ENCODE peak calls at places on chromosome 10, in nine cellular contexts. P is mucosa of descending colon, W is ovary, H is GM12865, Z is fibroblast of mammary gland, C is BJ, V is bronchial epithelial cell, R is lower leg skin, I is transverse colon. O is an unnamed sample.
A peak's percentile ranks its signal among the peaks of the same experiment; 100 is the strongest.

GRCh38 chr10:114042895-114043531 is 653 bp upstream of the ADRB1 start:
- DNase-seq in H (peak; percentile 59), Z (no peak), C (no peak), W (no peak), P (peak; percentile 40), V (peak; percentile 25), R (no peak), I (peak; percentile 21), O (peak; percentile 42)

GRCh38 chr10:11119843-11120242 is 102.2 kb downstream of the CELF2 start:
- DNase-seq in P (no peak), I (no peak), H (no peak), R (no peak), V (no peak), Z (no peak), W (no peak), C (no peak), O (no peak)

GRCh38 chr10:78942006-78942405 is 126.8 kb upstream of the ZMIZ1 start:
- DNase-seq in P (no peak), H (no peak), W (no peak), R (no peak), I (no peak), Z (no peak), C (no peak), V (no peak), O (no peak)

GRCh38 chr10:113970641-113971040 is 73.0 kb upstream of the ADRB1 start:
- DNase-seq in Z (no peak), R (no peak), C (no peak), P (no peak), I (no peak), W (no peak), V (no peak), H (no peak), O (no peak)

GRCh38 chr10:119602241-119603095 is 5.7 kb upstream of the TIAL1 start:
- DNase-seq in H (peak; percentile 45), I (peak; percentile 37), V (peak; percentile 41), W (no peak), Z (peak; percentile 25), R (no peak), P (peak; percentile 57), C (no peak), O (peak; percentile 56)

GRCh38 chr10:125146791-125147604 is 13.4 kb downstream of the CTBP2 start:
- DNase-seq in P (no peak), V (peak; percentile 86), C (no peak), H (no peak), Z (peak; percentile 50), I (no peak), W (no peak), R (no peak), O (peak; percentile 83)

GRCh38 chr10:79063071-79063491 is 5.7 kb upstream of the ZMIZ1 start:
- DNase-seq in P (peak; percentile 7), C (no peak), W (no peak), R (no peak), V (no peak), H (no peak), Z (no peak), I (peak; percentile 8), O (no peak)

GRCh38 chr10:5502903-5503835 is 3.8 kb upstream of the CALML5 start:
- DNase-seq in Z (no peak), W (no peak), V (peak; percentile 82), P (peak; percentile 85), I (peak; percentile 76), H (no peak), C (no peak), R (peak; percentile 68), O (peak; percentile 93)

GRCh38 chr10:85946713-85947326 is 419.8 kb downstream of the GRID1 start:
- DNase-seq in H (peak; percentile 84), W (no peak), P (no peak), I (no peak), Z (no peak), V (no peak), C (no peak), R (no peak), O (no peak)

GRCh38 chr10:36271631-36272340 is 629.7 kb upstream of the FZD8 start:
- DNase-seq in I (no peak), V (peak; percentile 81), C (no peak), Z (peak; percentile 24), P (no peak), H (no peak), R (no peak), W (no peak), O (peak; percentile 89)

GRCh38 chr10:62540389-62540788 is 166.2 kb downstream of the ZNF365 start:
- DNase-seq in I (no peak), W (no peak), R (no peak), Z (no peak), C (no peak), H (peak; percentile 14), V (no peak), P (no peak), O (no peak)

GRCh38 chr10:69101451-69102095 is 13.7 kb downstream of the SRGN start:
- DNase-seq in I (no peak), V (no peak), P (no peak), H (no peak), C (no peak), W (no peak), Z (peak; percentile 80), R (no peak), O (peak; percentile 17)

GRCh38 chr10:114367676-114368391 is 36.5 kb downstream of the AFAP1L2 start:
- DNase-seq in I (no peak), V (peak; percentile 59), P (no peak), R (no peak), Z (no peak), H (no peak), W (peak; percentile 59), C (no peak), O (peak; percentile 20)

GRCh38 chr10:42421812-42422211 is 216.6 kb downstream of the ZNF33B start:
- DNase-seq in I (no peak), V (no peak), H (no peak), Z (no peak), R (no peak), W (no peak), C (no peak), P (no peak), O (no peak)

GRCh38 chr10:3727268-3727667 is 57.7 kb downstream of the KLF6 start:
- DNase-seq in P (no peak), Z (no peak), H (no peak), C (no peak), I (no peak), W (no peak), V (no peak), R (no peak), O (no peak)

GRCh38 chr10:106189254-106189653 is 975.3 kb downstream of the SORCS1 start:
- DNase-seq in C (no peak), H (peak; percentile 57), P (peak; percentile 37), Z (peak; percentile 44), V (peak; percentile 51), W (no peak), R (no peak), I (no peak), O (peak; percentile 69)

GRCh38 chr10:102658802-102659201 is 14.5 kb downstream of the TRIM8 start:
- DNase-seq in I (no peak), H (no peak), P (no peak), R (no peak), C (no peak), W (no peak), Z (no peak), V (no peak), O (no peak)

GRCh38 chr10:80422221-80422536 is 13.8 kb downstream of the PRXL2A start:
- DNase-seq in R (no peak), V (no peak), C (no peak), Z (no peak), H (no peak), I (no peak), W (no peak), P (no peak), O (no peak)
- H3K4me3 ChIP-seq in R (no peak overlapping the region), V (no peak overlapping the region), C (no peak overlapping the region), Z (no peak overlapping the region), H (no peak overlapping the region), I (no peak overlapping the region), W (no peak overlapping the region), P (no peak overlapping the region), O (no peak overlapping the region)

DNA sequence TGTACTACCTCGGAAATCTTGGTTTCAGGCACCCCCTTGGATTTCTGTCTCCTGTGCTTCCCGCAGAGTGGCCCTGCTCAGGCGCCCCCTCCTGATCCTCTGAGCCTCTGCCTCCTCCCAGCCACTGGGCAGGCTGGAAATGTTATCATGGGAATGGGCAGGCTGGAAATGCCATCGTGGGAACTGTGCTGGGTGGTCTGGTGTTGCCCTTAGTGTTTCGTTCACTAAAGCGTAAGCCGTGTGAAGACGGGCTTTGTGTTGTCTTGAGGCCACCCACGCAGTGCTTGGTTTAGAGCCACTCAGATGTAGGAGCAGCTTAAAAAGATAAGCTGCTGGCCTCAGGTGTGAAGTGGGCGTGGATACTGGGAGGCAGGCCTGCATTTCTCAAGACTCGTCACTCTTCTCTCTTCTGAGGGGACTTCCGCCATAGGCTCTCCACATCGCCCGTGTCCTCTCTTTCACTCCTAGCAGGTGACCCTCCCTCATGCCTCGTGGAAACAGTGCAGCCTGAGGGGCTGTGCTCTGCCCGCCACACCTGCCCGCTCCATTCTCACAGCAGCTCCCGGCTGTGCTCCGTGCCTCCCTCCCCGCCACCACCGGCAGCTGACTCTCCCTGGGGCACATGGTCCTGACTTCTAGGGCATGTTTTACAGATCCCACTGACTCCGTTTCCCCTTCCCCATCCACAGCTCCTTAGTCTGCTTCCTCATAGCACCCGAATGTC is 28.5 kb downstream of the PPP2R2D start:
- DNase-seq in Z (no peak), I (no peak), H (no peak), C (no peak), P (no peak), R (no peak), W (no peak), V (no peak), O (no peak)
- H3K4me3 ChIP-seq in Z (no peak overlapping the region), I (no peak overlapping the region), H (no peak overlapping the region), C (no peak overlapping the region), P (no peak overlapping the region), R (no peak overlapping the region), W (no peak overlapping the region), V (no peak overlapping the region), O (no peak overlapping the region)

DNA sequence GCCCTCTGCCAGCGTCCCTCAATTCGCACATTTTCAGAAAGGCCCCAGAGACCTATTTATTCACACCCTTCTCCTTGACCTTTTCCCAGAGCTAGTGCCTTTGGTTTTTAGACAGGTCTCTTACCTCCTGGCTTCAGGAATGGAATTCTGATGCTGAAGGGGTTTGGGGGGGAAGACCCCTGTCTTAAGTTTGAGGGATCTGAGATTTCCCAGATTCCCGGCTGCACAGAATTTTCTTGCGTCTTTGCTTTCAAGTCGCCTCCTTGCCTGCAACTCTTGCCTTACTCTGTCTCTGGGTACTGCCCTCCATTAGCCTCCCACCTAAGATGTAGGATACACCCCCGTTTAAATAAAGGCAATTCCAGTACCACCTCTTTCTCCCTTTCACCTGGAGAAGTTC is 1.9 kb downstream of the GATA3 start:
- DNase-seq in H (no peak), V (no peak), W (no peak), Z (no peak), R (no peak), I (no peak), C (no peak), P (no peak), O (no peak)
- H3K4me3 ChIP-seq in H (no peak overlapping the region), V (no peak overlapping the region), W (no peak overlapping the region), Z (no peak overlapping the region), R (peak overlapping the region; percentile 18), I (peak overlapping the region; percentile 63), C (no peak overlapping the region), P (no peak overlapping the region), O (no peak overlapping the region)

DNA sequence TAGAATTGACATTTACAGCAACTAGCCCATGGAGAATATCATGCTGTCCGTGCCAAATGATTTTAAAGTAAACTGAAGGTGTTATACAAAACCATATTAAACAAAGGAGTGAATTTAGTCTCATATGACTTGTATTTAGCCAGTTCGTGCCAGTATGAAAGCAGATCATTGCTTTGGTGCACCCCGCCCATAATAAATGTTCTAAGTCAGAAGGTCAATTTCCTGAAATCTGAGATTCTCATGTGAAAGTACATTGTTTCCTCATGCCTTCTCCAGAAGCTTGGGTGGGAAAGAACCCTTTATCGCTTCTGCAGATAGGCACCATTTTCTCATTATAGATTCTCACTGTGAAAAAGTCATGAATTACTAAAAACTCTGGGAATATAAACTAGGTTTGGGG is 106.4 kb downstream of the CAMK1D start:
- DNase-seq in V (peak; percentile 43), R (peak; percentile 25), P (peak; percentile 57), I (no peak), W (no peak), C (peak; percentile 9), Z (peak; percentile 7), H (no peak), O (no peak)
- H3K4me3 ChIP-seq in V (no peak overlapping the region), R (no peak overlapping the region), P (no peak overlapping the region), I (no peak overlapping the region), W (no peak overlapping the region), C (no peak overlapping the region), Z (no peak overlapping the region), H (no peak overlapping the region), O (no peak overlapping the region)